ENCODE peak calls at places on chromosomes 1 and 21, in six cellular contexts. Y is HCT116, J is prostate gland, B is IMR-90, X is A673, U is colonic mucosa. A is an unnamed sample.

GRCh38 chr1:28582248-28582615 is 9.8 kb upstream of the RAB42 start:
- DNase-seq in Y (no peak), J (no peak), B (no peak), X (peak), U (peak), A (no peak)

GRCh38 chr1:53508991-53509663 is 49.9 kb downstream of the DMRTB1 start:
- DNase-seq in Y (no peak), J (no peak), B (peak), X (no peak), U (no peak), A (no peak)

GRCh38 chr1:31222176-31222575 is 17.5 kb downstream of the NKAIN1 start:
- DNase-seq in Y (no peak), J (no peak), B (no peak), X (no peak), U (no peak), A (no peak)

GRCh38 chr1:188706742-188707141 is 1770.9 kb downstream of the BRINP3 start:
- DNase-seq in Y (peak), J (no peak), B (peak), X (no peak), U (no peak), A (no peak)

GRCh38 chr21:17931080-17931479 is 111.9 kb upstream of the C21orf91 start:
- DNase-seq in Y (peak), J (no peak), B (no peak), X (peak), U (no peak), A (no peak)

GRCh38 chr1:98340511-98340910 is 321.0 kb upstream of the SNX7 start:
- DNase-seq in Y (no peak), J (no peak), B (peak), X (no peak), U (no peak), A (no peak)

GRCh38 chr21:44942566-44942965 is 2.7 kb downstream of the SLX9 start:
- DNase-seq in Y (no peak), J (no peak), B (no peak), X (no peak), U (peak), A (no peak)

GRCh38 chr1:33301273-33301984 is 19.5 kb downstream of the A3GALT2 start:
- DNase-seq in Y (no peak), J (no peak), B (peak), X (no peak), U (no peak), A (no peak)

GRCh38 chr1:33420870-33421775 is 9.8 kb downstream of the PHC2 start:
- DNase-seq in Y (no peak), J (no peak), B (peak), X (peak), U (no peak), A (no peak)

GRCh38 chr1:108051625-108052382 is 86.8 kb upstream of the VAV3 start:
- DNase-seq in Y (no peak), J (no peak), B (no peak), X (no peak), U (no peak), A (no peak)

GRCh38 chr1:91737650-91738049 is 148.3 kb downstream of the TGFBR3 start:
- DNase-seq in Y (no peak), J (no peak), B (no peak), X (no peak), U (no peak), A (no peak)
- TF ChIP-seq CTCF in Y (no peak), J (no peak), B (no peak), X (no peak), U (no peak), A (no peak)

GRCh38 chr1:155016231-155016831 is 13.7 kb downstream of the ZBTB7B start:
- DNase-seq in Y (no peak), J (no peak), B (no peak), X (no peak), U (peak), A (no peak)
- H3K4me3 ChIP-seq in Y (no peak), J (no peak), B (no peak), X (peak), U (peak), A (no peak)

GRCh38 chr1:37974575-37974974 is 15.2 kb downstream of the SF3A3 start:
- DNase-seq in Y (no peak), J (no peak), B (no peak), X (no peak), U (no peak), A (no peak)
- TF ChIP-seq CTCF in Y (no peak), J (no peak), B (no peak), X (no peak), U (no peak), A (no peak)

GRCh38 chr1:183894290-183894565 is 89.3 kb downstream of the RGL1 start:
- DNase-seq in Y (no peak), J (no peak), B (no peak), X (no peak), U (no peak), A (no peak)
- H3K4me3 ChIP-seq in Y (no peak), J (no peak), B (no peak), X (no peak), U (no peak), A (no peak)

GRCh38 chr1:95916616-95917015 is 682.6 kb downstream of the RWDD3 start:
- DNase-seq in Y (no peak), J (no peak), B (peak), X (peak), U (no peak), A (no peak)
- TF ChIP-seq CTCF in Y (no peak), J (no peak), B (peak), X (peak), U (no peak), A (no peak)

GRCh38 chr1:203754455-203754864 is 10.5 kb upstream of the LAX1 start:
- DNase-seq in Y (no peak), J (no peak), B (no peak), X (no peak), U (no peak), A (no peak)
- H3K4me3 ChIP-seq in Y (no peak), J (no peak), B (no peak), X (no peak), U (no peak), A (no peak)

DNA sequence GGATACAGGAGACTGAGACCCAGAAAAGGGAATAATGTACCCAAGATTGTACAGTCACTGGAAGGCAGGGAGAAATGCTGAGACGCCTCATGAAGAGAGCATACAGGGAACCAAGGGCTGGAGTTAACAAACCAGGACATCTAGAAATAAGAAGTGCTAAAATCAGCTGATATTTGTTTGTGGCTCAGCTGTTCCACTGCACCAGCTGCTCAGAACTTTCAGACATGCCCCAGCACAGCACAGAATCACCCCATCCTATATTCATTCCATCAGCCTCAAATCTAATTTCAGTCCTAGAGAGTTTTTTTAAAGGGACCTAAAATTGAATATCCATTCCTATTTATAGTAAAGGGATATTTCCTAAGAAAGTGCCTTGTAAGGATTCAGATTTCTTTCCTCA is 60.2 kb downstream of the DAB1 start:
- DNase-seq in Y (no peak), J (no peak), B (no peak), X (no peak), U (no peak), A (no peak)
- TF ChIP-seq CTCF in Y (no peak), J (no peak), B (no peak), X (no peak), U (no peak), A (no peak)

A was measured in HFF-Myc.